ENCODE peak calls at places on chromosomes 6 and 20, in four cellular contexts. One of them, this sample, is unnamed.

GRCh38 chr20:48800227-48800626 is 27.6 kb downstream of the PREX1 start:
- DNase-seq in H9: no peak
- DNase-seq in H1: no peak
- DNase-seq in IMR-90: no peak
- DNase-seq in this sample: no peak

GRCh38 chr6:138568997-138569396 is 69.7 kb upstream of the NHSL1 start:
- DNase-seq in H9: no peak
- DNase-seq in H1: no peak
- DNase-seq in IMR-90: no peak
- DNase-seq in this sample: no peak

GRCh38 chr6:150527100-150527499 is 72.6 kb upstream of the PLEKHG1 start:
- DNase-seq in H9: no peak
- DNase-seq in H1: no peak
- DNase-seq in IMR-90: peak; percentile 2
- DNase-seq in this sample: no peak

GRCh38 chr20:16025084-16025483 is 548.2 kb downstream of the KIF16B start:
- DNase-seq in H9: no peak
- DNase-seq in H1: no peak
- DNase-seq in IMR-90: no peak
- DNase-seq in this sample: no peak

GRCh38 chr20:37919389-37920040 is 16.6 kb downstream of the VSTM2L start:
- DNase-seq in H9: no peak
- DNase-seq in H1: no peak
- DNase-seq in IMR-90: no peak
- DNase-seq in this sample: no peak

GRCh38 chr6:44254201-44254956 is 2.9 kb downstream of the SLC35B2 start:
- DNase-seq in H9: peak; percentile 66
- DNase-seq in H1: no peak
- DNase-seq in IMR-90: no peak
- DNase-seq in this sample: no peak

GRCh38 chr6:108667984-108668383 is 107.3 kb downstream of the FOXO3 start:
- DNase-seq in H9: no peak
- DNase-seq in H1: no peak
- DNase-seq in IMR-90: peak; percentile 75
- DNase-seq in this sample: peak; percentile 43

GRCh38 chr20:23082846-23083552 is 3.1 kb downstream of the CD93 start:
- DNase-seq in H9: peak; percentile 48
- DNase-seq in H1: no peak
- DNase-seq in IMR-90: no peak
- DNase-seq in this sample: no peak

GRCh38 chr20:49858076-49858565 is 45.5 kb downstream of the SLC9A8 start:
- DNase-seq in H9: no peak
- DNase-seq in H1: no peak
- DNase-seq in IMR-90: no peak
- DNase-seq in this sample: no peak

GRCh38 chr6:108200631-108201030 is 34.8 kb downstream of the NR2E1 start:
- DNase-seq in H9: no peak
- DNase-seq in H1: no peak
- DNase-seq in IMR-90: peak; percentile 44
- DNase-seq in this sample: peak; percentile 8

GRCh38 chr6:129590408-129591022 is 119.5 kb downstream of the ARHGAP18 start:
- DNase-seq in H9: no peak
- DNase-seq in H1: no peak
- DNase-seq in IMR-90: peak; percentile 99
- DNase-seq in this sample: peak; percentile 67

GRCh38 chr6:167330745-167331144 is 5.9 kb downstream of the TTLL2 start:
- DNase-seq in H9: no peak
- DNase-seq in H1: no peak
- DNase-seq in IMR-90: no peak
- DNase-seq in this sample: no peak

GRCh38 chr6:8219352-8219943 is 117.1 kb upstream of the EEF1E1 start:
- DNase-seq in H9: no peak
- DNase-seq in H1: no peak
- DNase-seq in IMR-90: peak; percentile 63
- DNase-seq in this sample: peak; percentile 54

GRCh38 chr6:40517654-40518053 is 69.5 kb downstream of the LRFN2 start:
- DNase-seq in H9: no peak
- DNase-seq in H1: no peak
- DNase-seq in IMR-90: no peak
- DNase-seq in this sample: no peak

GRCh38 chr20:38970302-38970701 is 8.2 kb downstream of the DHX35 start:
- DNase-seq in H9: no peak
- DNase-seq in H1: no peak
- DNase-seq in IMR-90: peak; percentile 88
- DNase-seq in this sample: peak; percentile 77

GRCh38 chr20:25037288-25038102 is 20.4 kb downstream of the ACSS1 start:
- DNase-seq in H9: no peak
- DNase-seq in H1: no peak
- DNase-seq in IMR-90: no peak
- DNase-seq in this sample: no peak

GRCh38 chr6:37738216-37738615 is 40.5 kb upstream of the MDGA1 start:
- DNase-seq in H9: no peak
- DNase-seq in H1: no peak
- DNase-seq in IMR-90: no peak
- DNase-seq in this sample: no peak

GRCh38 chr6:170124836-170125235 is 166.0 kb downstream of the DLL1 start:
- DNase-seq in H9: no peak
- DNase-seq in H1: no peak
- DNase-seq in IMR-90: no peak
- DNase-seq in this sample: no peak

GRCh38 chr6:90179190-90180169 is 117.2 kb downstream of the BACH2 start:
- DNase-seq in H9: no peak
- DNase-seq in H1: no peak
- DNase-seq in IMR-90: no peak
- DNase-seq in this sample: no peak

GRCh38 chr20:4401601-4402000 is 320.1 kb upstream of the PRND start:
- DNase-seq in H9: no peak
- DNase-seq in H1: no peak
- DNase-seq in IMR-90: peak; percentile 68
- DNase-seq in this sample: no peak

DNA sequence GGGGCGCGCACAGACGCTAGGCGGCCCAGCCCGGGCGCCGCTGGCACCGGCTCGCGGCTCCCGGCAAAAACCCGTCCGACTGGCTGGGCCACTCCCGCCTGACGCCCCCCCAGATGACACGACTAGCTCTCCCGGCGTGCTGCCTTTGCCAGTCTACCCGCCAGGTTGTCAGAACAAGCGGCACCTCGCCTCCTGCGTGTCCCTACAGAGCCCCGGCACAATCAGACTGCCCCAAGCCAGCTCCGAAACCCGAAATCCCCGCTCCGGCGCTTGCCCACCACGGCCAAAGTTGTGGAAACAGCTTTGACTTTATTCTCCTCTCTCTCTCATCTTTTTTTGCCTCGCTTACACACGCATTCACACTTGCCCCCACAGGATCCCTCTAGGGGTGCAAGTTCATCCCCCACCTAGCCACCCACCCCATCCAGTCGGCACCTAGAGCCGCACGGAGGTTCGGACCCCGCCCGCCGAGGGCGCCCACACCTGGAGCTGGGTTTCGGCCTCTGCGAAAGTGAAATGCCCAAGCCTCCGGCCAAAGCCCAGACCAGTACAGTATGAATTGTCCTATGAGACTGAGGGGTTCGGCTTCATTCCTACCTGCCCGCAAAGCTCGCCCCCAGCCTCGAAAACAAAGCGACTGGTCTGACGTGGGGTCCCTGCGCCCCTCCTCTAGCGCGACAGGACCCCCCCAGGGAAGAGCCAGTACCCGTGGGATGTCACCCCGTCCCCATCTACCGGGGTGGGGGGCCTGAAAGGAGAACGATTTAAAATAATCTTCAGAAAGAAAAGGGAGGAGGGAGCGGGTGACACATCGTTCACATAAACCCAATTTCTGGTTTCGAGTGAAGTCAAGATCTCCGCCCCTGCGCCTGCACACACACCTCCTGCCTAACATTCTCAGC is 1.7 kb downstream of the TFAP2A start:
- DNase-seq in H9: peak; percentile 64
- DNase-seq in H1: no peak
- DNase-seq in IMR-90: no peak
- DNase-seq in this sample: no peak
- H3K4ac ChIP-seq in H9: no peak overlapping the region
- H3K4ac ChIP-seq in H1: no peak overlapping the region
- H3K4ac ChIP-seq in IMR-90: peak overlapping the region; percentile 35
- H3K4ac ChIP-seq in this sample: no peak overlapping the region

DNA sequence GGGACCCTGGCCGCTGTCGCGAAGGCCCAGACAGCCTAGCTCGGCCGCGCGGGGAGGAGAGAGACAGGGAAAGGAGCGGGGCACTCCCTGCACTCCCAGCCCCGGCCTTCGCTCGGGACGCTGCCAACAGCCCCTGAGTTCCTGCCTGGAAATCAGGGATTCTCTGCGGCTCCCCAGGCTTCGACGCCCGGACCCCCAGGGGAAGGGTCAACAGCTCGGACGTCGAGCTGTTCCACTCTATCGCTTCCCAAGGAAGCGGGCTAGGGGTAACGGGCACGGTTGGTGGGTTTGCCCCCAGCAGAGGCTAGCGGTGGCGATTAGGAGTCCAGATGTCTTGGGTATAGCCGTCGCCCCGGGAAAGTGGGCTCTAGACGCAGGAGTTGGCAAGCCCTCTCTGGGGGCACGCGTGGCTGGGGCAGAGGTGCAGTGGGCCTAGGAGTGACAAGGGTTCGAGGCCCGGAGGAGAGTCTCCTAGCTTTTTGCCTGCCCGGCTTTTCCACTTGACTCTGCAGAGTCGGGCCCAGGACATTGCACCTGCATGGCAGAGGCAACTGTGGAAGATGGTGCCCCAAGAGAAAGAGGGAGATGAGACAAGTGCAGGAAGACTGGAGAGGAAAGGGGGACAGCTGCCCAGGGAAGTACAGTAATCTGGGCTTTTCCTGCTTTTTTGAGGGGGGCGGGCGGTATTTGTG is 8.3 kb downstream of the POU3F2 start:
- DNase-seq in H9: peak; percentile 66
- DNase-seq in H1: no peak
- DNase-seq in IMR-90: no peak
- DNase-seq in this sample: no peak
- H3K9ac ChIP-seq in H9: no peak overlapping the region
- H3K9ac ChIP-seq in H1: no peak overlapping the region
- H3K9ac ChIP-seq in IMR-90: no peak overlapping the region
- H3K9ac ChIP-seq in this sample: no peak overlapping the region

DNA sequence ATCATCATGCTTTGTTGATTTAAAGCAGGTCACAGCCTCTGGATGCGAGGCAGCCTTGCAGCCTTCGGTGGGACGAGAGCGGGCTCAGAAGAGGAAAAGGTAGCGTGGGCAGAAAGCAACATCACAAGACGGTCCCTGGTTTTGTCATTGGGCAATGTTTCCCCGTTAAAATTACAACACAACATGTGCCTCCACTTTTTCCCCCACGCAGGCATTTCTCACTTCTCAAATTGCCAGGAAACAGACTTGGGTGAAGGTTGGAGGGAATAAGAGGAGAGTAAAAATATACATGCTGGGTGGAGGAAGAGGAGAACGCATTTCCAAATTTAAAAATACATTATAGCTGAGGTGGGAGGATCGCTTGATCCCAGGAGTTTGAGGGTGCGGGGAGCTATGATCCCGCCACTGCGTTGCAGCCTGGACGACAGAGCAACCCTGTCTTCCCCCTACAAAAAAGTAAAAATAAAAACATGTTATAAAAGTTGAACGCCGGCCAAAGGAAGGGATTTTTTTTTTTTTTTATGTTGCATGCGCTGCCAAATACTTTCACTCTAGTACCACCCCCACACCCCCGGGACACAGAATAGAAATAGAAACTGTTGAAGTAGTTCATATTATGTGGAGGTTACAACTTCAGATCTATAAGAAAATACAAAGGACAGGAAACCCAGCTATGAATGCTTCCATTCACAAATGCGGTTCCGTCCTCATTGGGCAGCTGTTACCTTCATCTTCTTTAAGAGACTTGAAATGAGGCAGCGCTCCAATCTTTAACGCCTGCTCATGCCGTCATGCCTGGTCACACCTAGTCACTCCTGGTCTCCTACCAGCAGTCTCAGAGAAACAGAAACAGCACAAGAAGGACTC is 13.8 kb upstream of the NAA20 start:
- DNase-seq in H9: no peak
- DNase-seq in H1: no peak
- DNase-seq in IMR-90: peak; percentile 40
- DNase-seq in this sample: no peak
- H3K4ac ChIP-seq in H9: no peak overlapping the region
- H3K4ac ChIP-seq in H1: no peak overlapping the region
- H3K4ac ChIP-seq in IMR-90: peak overlapping the region; percentile 24
- H3K4ac ChIP-seq in this sample: no peak overlapping the region

GRCh38 chr6:13874191-13874549 is 50.6 kb upstream of the RNF182 start:
- DNase-seq in H9: no peak
- DNase-seq in H1: no peak
- DNase-seq in IMR-90: no peak
- DNase-seq in this sample: no peak
- H3K9ac ChIP-seq in H9: no peak overlapping the region
- H3K9ac ChIP-seq in H1: no peak overlapping the region
- H3K9ac ChIP-seq in IMR-90: no peak overlapping the region
- H3K9ac ChIP-seq in this sample: no peak overlapping the region

GRCh38 chr20:3043381-3043780 is at the start of gene GNRH2:
- DNase-seq in H9: no peak
- DNase-seq in H1: no peak
- DNase-seq in IMR-90: no peak
- DNase-seq in this sample: no peak

GRCh38 chr20:3045816-3046676 is at the start of gene MRPS26:
- DNase-seq in H9: peak; percentile 90
- DNase-seq in H1: peak; percentile 63
- DNase-seq in IMR-90: peak; percentile 81
- DNase-seq in this sample: peak; percentile 90

GRCh38 chr20:3045042-3045815 is 623 bp upstream of the MRPS26 start:
- DNase-seq in H9: peak; percentile 86
- DNase-seq in H1: no peak
- DNase-seq in IMR-90: peak; percentile 86
- DNase-seq in this sample: peak; percentile 95

GRCh38 chr20:3042621-3043020 is 801 bp upstream of the GNRH2 start:
- DNase-seq in H9: no peak
- DNase-seq in H1: no peak
- DNase-seq in IMR-90: no peak
- DNase-seq in this sample: no peak

DNA sequence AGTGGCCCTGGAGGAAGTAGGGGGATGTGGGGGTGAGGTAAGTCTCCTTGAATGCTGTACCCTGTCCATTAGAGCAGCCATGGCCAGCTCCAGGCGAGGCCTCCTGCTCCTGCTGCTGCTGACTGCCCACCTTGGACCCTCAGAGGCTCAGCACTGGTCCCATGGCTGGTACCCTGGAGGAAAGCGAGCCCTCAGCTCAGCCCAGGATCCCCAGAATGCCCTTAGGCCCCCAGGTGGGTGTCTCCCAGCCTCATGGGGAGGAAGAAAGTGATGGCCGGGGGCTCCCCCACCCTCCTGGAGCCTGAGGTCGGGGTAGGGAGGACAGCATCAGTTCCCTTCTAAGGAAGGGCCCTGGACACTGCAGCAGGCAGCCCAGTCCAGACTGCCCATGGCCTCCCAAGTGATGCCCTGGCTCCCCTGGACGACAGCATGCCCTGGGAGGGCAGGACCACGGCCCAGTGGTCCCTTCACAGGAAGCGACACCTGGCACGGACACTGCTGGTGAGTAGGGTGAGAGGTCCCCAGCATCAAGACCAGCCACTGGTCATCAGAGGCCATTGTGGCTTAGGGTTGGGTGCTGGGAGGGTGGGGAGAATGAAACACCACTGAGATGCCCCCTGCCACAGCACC is 1.0 kb downstream of the GNRH2 start:
- DNase-seq in H9: no peak
- DNase-seq in H1: no peak
- DNase-seq in IMR-90: no peak
- DNase-seq in this sample: no peak
- H3K4ac ChIP-seq in H9: no peak overlapping the region
- H3K4ac ChIP-seq in H1: no peak overlapping the region
- H3K4ac ChIP-seq in IMR-90: peak overlapping the region; percentile 92
- H3K4ac ChIP-seq in this sample: peak overlapping the region; percentile 31

This sample was measured in mesenchymal stem cell.